ENCODE peak calls at places on chromosomes 13 and 19, in five cellular contexts. P, O, A, U and E are unnamed samples.

GRCh38 chr19:12485571-12485970 is 955 bp upstream of the ZNF709 start:
- DNase-seq in P (no peak), O (no peak), A (no peak), U (no peak), E (no peak)

GRCh38 chr13:59444210-59444857 is 719.4 kb downstream of the DIAPH3 start:
- DNase-seq in P (no peak), O (no peak), A (no peak), U (no peak), E (no peak)

GRCh38 chr13:79497852-79498251 is 16.9 kb downstream of the NDFIP2 start:
- DNase-seq in P (no peak), O (no peak), A (no peak), U (no peak), E (no peak)

GRCh38 chr19:13164370-13165090 is 14.3 kb downstream of the IER2 start:
- DNase-seq in P (peak), O (no peak), A (peak), U (no peak), E (no peak)

GRCh38 chr13:47680752-47681151 is 320.3 kb downstream of the SUCLA2 start:
- DNase-seq in P (no peak), O (no peak), A (no peak), U (no peak), E (no peak)

GRCh38 chr19:42152285-42152684 is 20.0 kb upstream of the POU2F2 start:
- DNase-seq in P (no peak), O (no peak), A (no peak), U (no peak), E (no peak)

GRCh38 chr19:4369888-4370260 is 26.5 kb downstream of the MPND start:
- DNase-seq in P (no peak), O (no peak), A (no peak), U (no peak), E (no peak)

GRCh38 chr19:15195381-15195964 is 5.3 kb downstream of the NOTCH3 start:
- DNase-seq in P (peak), O (no peak), A (peak), U (peak), E (no peak)

GRCh38 chr13:109778102-109778542 is 8.3 kb downstream of the IRS2 start:
- DNase-seq in P (no peak), O (no peak), A (no peak), U (no peak), E (no peak)

GRCh38 chr19:8387688-8388611 is 2.2 kb upstream of the RAB11B start:
- DNase-seq in P (no peak), O (no peak), A (no peak), U (no peak), E (no peak)

GRCh38 chr13:90717451-90717936 is 630.0 kb upstream of the MIR17HG start:
- DNase-seq in P (no peak), O (peak), A (no peak), U (peak), E (no peak)

GRCh38 chr13:101709952-101710351 is 257.5 kb downstream of the ITGBL1 start:
- DNase-seq in P (no peak), O (no peak), A (no peak), U (no peak), E (no peak)

GRCh38 chr19:46574533-46574932 is 26.6 kb upstream of the CALM3 start:
- DNase-seq in P (no peak), O (no peak), A (no peak), U (no peak), E (no peak)

GRCh38 chr13:103002279-103002678 is 63.9 kb downstream of the SLC10A2 start:
- DNase-seq in P (no peak), O (no peak), A (no peak), U (no peak), E (no peak)

GRCh38 chr19:38434549-38435051 is 1.1 kb downstream of the RYR1 start:
- DNase-seq in P (no peak), O (no peak), A (no peak), U (no peak), E (no peak)

GRCh38 chr19:44796701-44797115 is 12.2 kb upstream of the BCAM start:
- DNase-seq in P (no peak), O (no peak), A (no peak), U (no peak), E (no peak)

GRCh38 chr19:54331626-54332025 is 7.3 kb downstream of the LILRA4 start:
- DNase-seq in P (no peak), O (no peak), A (no peak), U (no peak), E (no peak)

GRCh38 chr19:33473644-33474305 is 47.8 kb downstream of the PEPD start:
- DNase-seq in P (no peak), O (no peak), A (no peak), U (peak), E (no peak)

GRCh38 chr19:56956503-56957226 is 116.1 kb upstream of the PEG3 start:
- DNase-seq in P (no peak), O (no peak), A (no peak), U (no peak), E (no peak)

GRCh38 chr13:92657565-92657964 is 569.0 kb upstream of the GPC6 start:
- DNase-seq in P (no peak), O (no peak), A (no peak), U (no peak), E (no peak)

GRCh38 chr19:49677232-49677881 is at the start of gene PRMT1:
- DNase-seq in P (no peak), O (no peak), A (no peak), U (no peak), E (no peak)

GRCh38 chr19:15584541-15585115 is 30.4 kb upstream of the CYP4F8 start:
- DNase-seq in P (peak), O (peak), A (peak), U (peak), E (peak)

GRCh38 chr13:40764587-40765403 is 6.2 kb downstream of the MRPS31 start:
- DNase-seq in P (no peak), O (no peak), A (no peak), U (peak), E (no peak)

GRCh38 chr19:58123354-58123753 is 25.3 kb upstream of the ZSCAN18 start:
- DNase-seq in P (no peak), O (no peak), A (no peak), U (no peak), E (no peak)

GRCh38 chr13:91657283-91657682 is 258.9 kb downstream of the GPC5 start:
- DNase-seq in P (no peak), O (no peak), A (no peak), U (no peak), E (no peak)

GRCh38 chr19:38773469-38774177 is at the start of gene LGALS7:
- DNase-seq in P (no peak), O (no peak), A (no peak), U (no peak), E (no peak)

GRCh38 chr19:3697094-3697493 is 3.2 kb downstream of the PIP5K1C start:
- DNase-seq in P (no peak), O (no peak), A (no peak), U (no peak), E (no peak)

GRCh38 chr19:45816236-45817009 is 1.3 kb upstream of the RSPH6A start:
- DNase-seq in P (no peak), O (no peak), A (no peak), U (no peak), E (no peak)

GRCh38 chr19:35592226-35592625 is 6.3 kb downstream of the PMIS2 start:
- DNase-seq in P (no peak), O (no peak), A (no peak), U (no peak), E (peak)

GRCh38 chr13:103883152-103883551 is 816.9 kb upstream of the SLC10A2 start:
- DNase-seq in P (peak), O (no peak), A (peak), U (peak), E (peak)

GRCh38 chr19:41297628-41298326 is 12.2 kb upstream of the CCDC97 start:
- DNase-seq in P (no peak), O (no peak), A (no peak), U (no peak), E (no peak)

GRCh38 chr19:21848706-21849105 is 12.7 kb upstream of the ZNF43 start:
- DNase-seq in P (peak), O (no peak), A (no peak), U (peak), E (peak)

GRCh38 chr19:27793128-27793643 is 1419.8 kb downstream of the UQCRFS1 start:
- DNase-seq in P (peak), O (peak), A (peak), U (peak), E (peak)

GRCh38 chr13:111905609-111905945 is 161.4 kb upstream of the SOX1 start:
- DNase-seq in P (no peak), O (no peak), A (no peak), U (no peak), E (no peak)

GRCh38 chr13:111904166-111904565 is 162.8 kb upstream of the SOX1 start:
- DNase-seq in P (no peak), O (no peak), A (no peak), U (no peak), E (no peak)

GRCh38 chr13:111903143-111903542 is 163.8 kb upstream of the SOX1 start:
- DNase-seq in P (no peak), O (no peak), A (no peak), U (no peak), E (no peak)

GRCh38 chr13:111906306-111906705 is 160.6 kb upstream of the SOX1 start:
- DNase-seq in P (no peak), O (no peak), A (no peak), U (no peak), E (no peak)

DNA sequence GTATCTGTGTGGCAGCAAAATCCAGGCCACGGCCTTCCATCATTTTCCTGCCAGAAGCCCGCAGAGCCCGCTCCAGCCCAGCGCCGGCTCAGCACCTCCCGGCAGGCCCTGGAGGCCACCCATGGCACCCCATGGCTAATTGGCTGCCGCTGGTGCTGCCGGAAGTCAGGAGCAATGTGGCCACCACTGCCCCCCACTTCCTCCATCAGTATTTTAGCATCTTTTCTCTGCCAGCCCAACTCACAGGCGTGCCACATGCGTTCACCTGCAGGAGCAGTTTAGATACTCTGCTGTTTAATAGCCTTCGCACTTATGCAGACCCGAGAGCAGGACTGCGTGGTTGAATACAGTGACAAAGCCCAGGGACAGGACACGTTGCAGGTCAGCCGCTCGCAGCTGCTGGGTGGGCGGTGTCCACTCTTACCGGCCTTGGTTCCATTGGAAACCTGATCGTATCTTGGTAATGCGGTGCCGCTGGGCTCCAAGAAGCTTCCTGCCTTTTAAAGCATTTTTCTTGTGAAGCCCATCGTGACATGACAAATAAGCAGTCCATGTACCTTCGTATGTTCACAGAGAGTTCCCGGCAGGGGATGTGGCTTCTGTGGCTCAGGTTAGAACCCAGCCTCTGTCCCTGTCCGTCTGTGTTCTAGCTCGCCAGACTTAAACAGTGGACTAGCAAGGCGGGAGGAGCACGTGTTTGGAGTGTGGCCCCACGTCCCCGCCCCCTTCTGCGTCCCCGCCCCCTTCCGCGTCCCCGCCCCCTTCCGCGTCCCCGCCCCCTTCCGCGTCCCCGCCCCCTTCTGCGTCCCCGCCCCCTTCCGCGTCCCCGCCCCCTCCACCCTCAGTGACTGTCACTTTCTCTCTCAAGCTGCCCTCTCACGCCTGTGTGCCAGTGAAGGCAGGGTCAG is 162.0 kb upstream of the SOX1 start:
- DNase-seq in P (no peak), O (no peak), A (no peak), U (no peak), E (no peak)
- H3K4me3 ChIP-seq in P (no peak), O (no peak), A (no peak), U (no peak), E (no peak)

GRCh38 chr19:5567360-5567970 is at the start of gene TINCR:
- DNase-seq in P (no peak), O (no peak), A (no peak), U (no peak), E (no peak)
- TF ChIP-seq CTCF in P (no peak), O (no peak), A (no peak), U (no peak), E (no peak)

GRCh38 chr19:1438933-1439358 is 750 bp downstream of the RPS15 start:
- DNase-seq in P (no peak), O (no peak), A (no peak), U (no peak), E (no peak)

GRCh38 chr19:1435378-1435989 is 2.7 kb upstream of the RPS15 start:
- DNase-seq in P (no peak), O (no peak), A (peak), U (no peak), E (no peak)

GRCh38 chr19:1438035-1438932 is at the start of gene RPS15:
- DNase-seq in P (peak), O (peak), A (peak), U (peak), E (peak)

GRCh38 chr19:1440418-1440801 is 2.2 kb downstream of the RPS15 start:
- DNase-seq in P (no peak), O (no peak), A (no peak), U (no peak), E (no peak)

DNA sequence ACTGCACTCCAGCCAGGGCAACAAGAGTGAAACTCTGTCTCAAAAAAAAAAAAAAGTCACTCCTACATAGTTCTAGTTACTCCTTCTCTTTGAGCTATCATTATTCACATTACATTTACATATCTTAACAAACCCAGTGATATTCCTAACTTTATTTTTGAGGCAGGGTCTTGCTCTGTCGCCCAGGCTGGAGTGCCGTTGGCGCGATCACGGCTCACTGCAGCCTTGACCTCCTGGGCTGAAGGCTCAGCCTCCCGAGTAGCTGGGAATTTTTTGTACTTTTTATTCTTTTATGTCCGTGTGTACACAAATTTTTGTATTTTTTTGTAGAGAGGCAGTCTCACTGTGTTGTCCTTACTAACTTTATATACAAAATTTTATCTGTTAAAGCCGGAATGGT is 587 bp upstream of the RPS15 start:
- DNase-seq in P (no peak), O (no peak), A (no peak), U (no peak), E (no peak)
- H3K4me3 ChIP-seq in P (no peak), O (no peak), A (no peak), U (no peak), E (no peak)

GRCh38 chr13:73998631-73999030 is 135.6 kb downstream of the KLF12 start:
- DNase-seq in P (no peak), O (no peak), A (no peak), U (no peak), E (no peak)

GRCh38 chr13:74000906-74001305 is 133.3 kb downstream of the KLF12 start:
- DNase-seq in P (no peak), O (peak), A (no peak), U (no peak), E (no peak)

GRCh38 chr13:74006666-74007065 is 127.5 kb downstream of the KLF12 start:
- DNase-seq in P (no peak), O (no peak), A (no peak), U (no peak), E (no peak)

GRCh38 chr13:74005320-74006154 is 128.7 kb downstream of the KLF12 start:
- DNase-seq in P (no peak), O (no peak), A (no peak), U (no peak), E (no peak)

DNA sequence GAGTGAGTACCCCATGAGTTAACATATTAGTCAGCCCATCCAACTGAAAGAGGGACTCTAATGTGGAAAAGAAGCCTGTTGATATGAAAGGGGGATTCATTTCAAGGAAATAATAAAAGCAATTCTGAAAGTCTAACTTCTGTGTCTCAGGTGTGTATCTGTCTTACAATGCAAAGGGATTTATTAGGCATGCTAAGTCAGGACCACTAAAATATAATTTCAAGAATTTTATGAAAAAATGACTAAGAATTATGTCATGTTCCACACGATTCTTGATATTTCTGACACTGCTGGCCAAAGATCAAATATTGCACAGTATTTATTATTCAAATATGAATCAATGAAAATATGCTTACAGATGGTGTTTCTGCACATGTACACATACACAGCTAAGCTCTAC is 130.8 kb downstream of the KLF12 start:
- DNase-seq in P (no peak), O (no peak), A (no peak), U (no peak), E (no peak)
- TF ChIP-seq CTCF in P (no peak), O (no peak), A (no peak), U (no peak), E (no peak)

DNA sequence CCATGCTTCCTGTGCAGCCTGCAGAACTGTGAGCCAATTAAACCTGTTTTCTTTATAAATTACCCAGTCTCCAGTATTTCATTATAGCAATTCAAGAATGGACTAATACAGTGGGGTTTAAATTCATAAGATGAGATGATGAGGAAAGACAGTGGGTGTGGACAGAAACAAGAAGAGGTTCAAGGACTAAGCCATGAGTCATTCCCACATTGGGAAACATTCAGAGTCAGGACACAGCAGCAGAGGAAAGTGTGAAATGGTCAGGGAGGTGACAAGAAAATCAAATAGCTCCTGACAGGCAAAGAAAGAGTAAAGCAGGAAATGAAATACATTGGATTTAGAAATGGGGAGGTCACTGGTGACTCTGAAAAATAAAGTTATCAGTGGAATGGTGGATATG is 9.1 kb downstream of the ZNF841 start:
- DNase-seq in P (no peak), O (no peak), A (no peak), U (peak), E (no peak)
- H3K4me3 ChIP-seq in P (no peak), O (no peak), A (no peak), U (no peak), E (no peak)

DNA sequence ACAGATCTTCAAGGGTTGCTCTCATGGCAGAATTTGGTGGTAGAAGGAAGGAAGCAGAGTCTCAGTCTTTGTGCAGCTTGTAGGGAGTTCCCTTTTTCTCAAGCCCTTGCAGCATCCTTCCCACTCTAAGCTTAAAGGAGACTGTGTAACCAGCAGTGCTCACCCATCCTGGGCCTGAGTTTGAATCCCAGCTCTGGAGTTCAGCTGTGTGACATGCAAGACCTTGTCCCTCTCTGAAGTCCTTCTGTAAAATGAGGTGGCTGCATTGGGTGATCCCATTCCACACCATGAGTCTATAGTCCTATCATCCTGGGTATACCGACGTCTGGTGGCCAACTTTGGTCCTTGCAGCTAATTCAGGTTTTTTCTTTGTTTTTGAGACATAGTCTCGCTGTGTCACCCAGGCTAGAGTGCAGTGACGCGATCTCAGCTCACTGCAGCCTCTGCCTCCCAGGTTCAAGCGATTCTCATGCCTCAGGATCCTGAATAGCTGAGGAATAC is 9.8 kb downstream of the SIGLEC10 start:
- DNase-seq in P (no peak), O (no peak), A (no peak), U (peak), E (no peak)
- TF ChIP-seq CTCF in P (peak), O (peak), A (peak), U (peak), E (peak)

GRCh38 chr13:99968521-99969367 is 2.8 kb downstream of the ZIC5 start:
- DNase-seq in P (no peak), O (no peak), A (no peak), U (no peak), E (no peak)

GRCh38 chr13:99970761-99971575 is 599 bp downstream of the ZIC5 start:
- DNase-seq in P (no peak), O (no peak), A (no peak), U (no peak), E (no peak)

GRCh38 chr13:99969934-99970760 is 1.4 kb downstream of the ZIC5 start:
- DNase-seq in P (no peak), O (no peak), A (no peak), U (no peak), E (no peak)

GRCh38 chr13:99967884-99968520 is 3.6 kb downstream of the ZIC5 start:
- DNase-seq in P (no peak), O (no peak), A (no peak), U (no peak), E (no peak)

GRCh38 chr13:99969368-99969933 is 2.1 kb downstream of the ZIC5 start:
- DNase-seq in P (no peak), O (no peak), A (no peak), U (no peak), E (no peak)
- H3K4me3 ChIP-seq in P (no peak), O (no peak), A (no peak), U (peak), E (no peak)